ENCODE peak calls at places on chromosomes 16 and 17, in five cellular contexts. O is stimulated activated CD4-positive, alpha-beta T cell treated with anti-CD3 and anti-CD28 coated beads, TNF-alpha, amount 100 ng/mL, for 4 hours; I is activated CD8-positive, alpha-beta memory T cell treated with anti-CD3 and anti-CD28 coated beads, Interleukin-2, amount 10 ng/mL, durations not matched to agents 7 days and 5 days; Y is ovary; N is lower lobe of right lung. E is an unnamed sample.

GRCh38 chr16:28473714-28474265 is 1.7 kb upstream of the NPIPB7 start:
- DNase-seq in Y (no peak), O (no peak), N (no peak), I (peak; percentile 33), E (no peak)

GRCh38 chr16:2820836-2821482 is 3.9 kb downstream of the PRSS21 start:
- DNase-seq in I (no peak), O (no peak), Y (no peak), N (peak; percentile 15), E (no peak)

GRCh38 chr17:81453712-81454111 is 58.5 kb downstream of the BAHCC1 start:
- DNase-seq in N (no peak), I (peak; percentile 88), Y (no peak), O (no peak), E (no peak)

GRCh38 chr17:73551756-73552155 is 92.5 kb downstream of the SDK2 start:
- DNase-seq in N (no peak), I (no peak), O (no peak), Y (no peak), E (no peak)

GRCh38 chr16:55542459-55543082 is 23.9 kb upstream of the CAPNS2 start:
- DNase-seq in Y (no peak), O (no peak), I (no peak), N (no peak), E (no peak)

GRCh38 chr16:81036751-81037350 is 1.2 kb downstream of the ATMIN start:
- DNase-seq in Y (no peak), N (no peak), I (no peak), O (no peak), E (no peak)

GRCh38 chr16:87851141-87851587 is 18.1 kb downstream of the SLC7A5 start:
- DNase-seq in O (no peak), I (no peak), Y (no peak), N (no peak), E (no peak)

GRCh38 chr17:12053552-12053951 is 32.9 kb downstream of the MAP2K4 start:
- DNase-seq in O (no peak), Y (no peak), I (no peak), N (no peak), E (no peak)

GRCh38 chr17:7029659-7030058 is 6.2 kb upstream of the SLC16A13 start:
- DNase-seq in O (no peak), I (peak; percentile 69), Y (no peak), N (no peak), E (no peak)

GRCh38 chr17:27506348-27507218 is 50.3 kb downstream of the KSR1 start:
- DNase-seq in I (no peak), Y (no peak), N (no peak), O (no peak), E (no peak)

GRCh38 chr17:4208228-4208627 is 55.6 kb downstream of the ANKFY1 start:
- DNase-seq in Y (no peak), N (no peak), O (no peak), I (no peak), E (no peak)

GRCh38 chr17:47267354-47267828 is 13.8 kb downstream of the ITGB3 start:
- DNase-seq in O (no peak), I (no peak), N (no peak), Y (no peak), E (no peak)

GRCh38 chr17:82106697-82107305 is 8.8 kb upstream of the FASN start:
- DNase-seq in Y (no peak), N (no peak), I (no peak), O (no peak), E (no peak)

GRCh38 chr17:72592242-72592966 is 471.6 kb downstream of the SOX9 start:
- DNase-seq in O (peak; percentile 45), Y (no peak), N (peak; percentile 78), I (peak; percentile 76), E (peak; percentile 89)

GRCh38 chr16:49362230-49362629 is 11.4 kb upstream of the C16orf78 start:
- DNase-seq in O (no peak), I (no peak), Y (no peak), N (no peak), E (no peak)

GRCh38 chr17:36755586-36755985 is 154.2 kb downstream of the MRM1 start:
- DNase-seq in N (peak; percentile 51), O (peak; percentile 20), I (peak; percentile 62), Y (no peak), E (no peak)

GRCh38 chr17:74160656-74161500 is 42.6 kb upstream of the RPL38 start:
- DNase-seq in N (no peak), I (no peak), O (no peak), Y (no peak), E (no peak)

GRCh38 chr17:67503184-67503583 is 126.1 kb downstream of the PITPNC1 start:
- DNase-seq in I (no peak), O (no peak), Y (no peak), N (no peak), E (no peak)

GRCh38 chr16:48365030-48365600 is 20.1 kb downstream of the SIAH1 start:
- DNase-seq in N (no peak), Y (no peak), I (no peak), O (no peak), E (no peak)

GRCh38 chr17:286571-286970 is 66.0 kb downstream of the RPH3AL start:
- DNase-seq in N (peak; percentile 24), Y (no peak), I (no peak), O (no peak), E (peak; percentile 53)

GRCh38 chr17:372157-373152 is 19.8 kb upstream of the RPH3AL start:
- DNase-seq in N (no peak), Y (no peak), O (no peak), I (no peak), E (no peak)

GRCh38 chr17:80779336-80779735 is 212.3 kb upstream of the CHMP6 start:
- DNase-seq in Y (no peak), O (no peak), N (no peak), I (no peak), E (no peak)

GRCh38 chr16:30903596-30903995 is 7.2 kb downstream of the CTF1 start:
- DNase-seq in I (no peak), O (no peak), Y (no peak), N (peak; percentile 51), E (no peak)

GRCh38 chr16:58661199-58661830 is 23.3 kb downstream of the SLC38A7 start:
- DNase-seq in I (peak; percentile 42), O (no peak), N (no peak), Y (no peak), E (no peak)

GRCh38 chr16:85113913-85114312 is 1.6 kb upstream of the CIBAR2 start:
- DNase-seq in O (no peak), N (no peak), I (no peak), Y (no peak), E (peak; percentile 65)

GRCh38 chr17:21275579-21276339 is 8.8 kb upstream of the MAP2K3 start:
- DNase-seq in I (peak; percentile 95), N (peak; percentile 97), O (peak; percentile 93), Y (peak; percentile 87), E (peak; percentile 98)

GRCh38 chr17:71464241-71464640 is 656.6 kb upstream of the SOX9 start:
- DNase-seq in N (no peak), Y (no peak), O (no peak), I (no peak), E (no peak)

GRCh38 chr17:2087597-2088211 is 32.8 kb downstream of the HIC1 start:
- DNase-seq in Y (no peak), O (peak; percentile 16), I (peak; percentile 88), N (peak; percentile 76), E (peak; percentile 77)

GRCh38 chr16:82181456-82182185 is 11.6 kb upstream of the MPHOSPH6 start:
- DNase-seq in N (no peak), O (no peak), Y (no peak), I (no peak), E (no peak)

GRCh38 chr16:81876273-81876900 is 97.3 kb downstream of the PLCG2 start:
- DNase-seq in O (no peak), Y (no peak), N (no peak), I (no peak), E (no peak)

GRCh38 chr17:16407911-16408588 is 7.3 kb upstream of the TRPV2 start:
- DNase-seq in O (no peak), I (no peak), N (peak; percentile 70), Y (peak; percentile 65), E (peak; percentile 87)

GRCh38 chr17:63039899-63040602 is 74.0 kb downstream of the TANC2 start:
- DNase-seq in N (no peak), I (no peak), O (no peak), Y (no peak), E (no peak)

GRCh38 chr16:81821422-81822128 is 42.5 kb downstream of the PLCG2 start:
- DNase-seq in O (no peak), N (no peak), Y (no peak), I (no peak), E (no peak)

GRCh38 chr17:78873519-78874340 is 29.3 kb downstream of the CEP295NL start:
- DNase-seq in N (no peak), I (no peak), Y (no peak), O (no peak), E (no peak)

GRCh38 chr17:38628441-38628840 is 22.7 kb upstream of the SRCIN1 start:
- DNase-seq in N (no peak), I (no peak), O (no peak), Y (no peak), E (no peak)

GRCh38 chr17:16343569-16343968 is 9.7 kb downstream of the CENPV start:
- DNase-seq in N (no peak), O (no peak), I (no peak), Y (no peak), E (no peak)

GRCh38 chr17:59331929-59332889 is 754 bp downstream of the YPEL2 start:
- DNase-seq in O (no peak), N (peak; percentile 73), Y (peak; percentile 34), I (peak; percentile 58), E (peak; percentile 89)

GRCh38 chr17:50127661-50128361 is 2.1 kb downstream of the SAMD14 start:
- DNase-seq in I (no peak), O (no peak), N (no peak), Y (no peak), E (no peak)